ENCODE peak calls at places on chromosomes 1 and 21, in ten cellular contexts. X, U, C, M, G, W, N, B, V and A are unnamed samples.

GRCh38 chr1:3657096-3657475 is 4.8 kb downstream of the TP73 start:
- DNase-seq in M (no peak), V (no peak), X (no peak), W (no peak), U (no peak), C (no peak), N (no peak), B (no peak), G (no peak), A (peak; percentile 56)

GRCh38 chr1:47232187-47232874 is at the start of gene TAL1:
- DNase-seq in C (peak; percentile 93), M (peak; percentile 66), W (no peak), G (no peak), B (no peak), U (no peak), X (no peak), V (no peak), N (peak; percentile 70), A (no peak)

GRCh38 chr1:29346573-29346972 is 110.3 kb downstream of the PTPRU start:
- DNase-seq in C (no peak), B (no peak), X (no peak), U (no peak), M (no peak), V (no peak), W (no peak), N (no peak), G (no peak), A (peak; percentile 53)

GRCh38 chr21:45406801-45407628 is 2.0 kb downstream of the COL18A1 start:
- DNase-seq in N (no peak), V (no peak), X (no peak), M (peak; percentile 81), W (no peak), C (no peak), B (no peak), G (peak; percentile 51), U (no peak), A (peak; percentile 68)

GRCh38 chr1:13871916-13872315 is 171.9 kb downstream of the PRDM2 start:
- DNase-seq in W (no peak), C (no peak), B (no peak), V (no peak), G (no peak), U (no peak), M (no peak), X (no peak), N (no peak), A (no peak)

GRCh38 chr1:156513189-156513588 is 12.6 kb upstream of the MEF2D start:
- DNase-seq in B (no peak), C (no peak), V (no peak), N (no peak), W (no peak), M (no peak), U (peak; percentile 16), X (no peak), G (no peak), A (peak; percentile 80)

GRCh38 chr1:29317063-29317915 is 81.0 kb downstream of the PTPRU start:
- DNase-seq in B (no peak), V (no peak), C (no peak), U (no peak), G (no peak), N (no peak), M (no peak), W (no peak), X (no peak), A (no peak)

GRCh38 chr1:87435484-87435883 is 106.8 kb downstream of the LMO4 start:
- DNase-seq in B (no peak), X (no peak), C (peak; percentile 65), G (no peak), U (no peak), M (no peak), V (peak; percentile 36), W (no peak), N (no peak), A (no peak)

GRCh38 chr1:55214903-55215193 is 316 bp downstream of the USP24 start:
- DNase-seq in B (no peak), N (peak; percentile 85), M (peak; percentile 75), U (peak; percentile 19), V (no peak), X (peak; percentile 27), W (no peak), C (no peak), G (no peak), A (peak; percentile 64)

GRCh38 chr1:191483997-191484396 is 674.3 kb upstream of the RGS18 start:
- DNase-seq in B (no peak), C (no peak), W (no peak), V (no peak), N (no peak), M (no peak), G (no peak), X (no peak), U (no peak), A (no peak)

GRCh38 chr1:166730299-166730888 is 108.9 kb upstream of the POGK start:
- DNase-seq in G (no peak), B (no peak), V (no peak), M (no peak), N (no peak), W (no peak), C (peak; percentile 31), U (no peak), X (no peak), A (no peak)

GRCh38 chr1:223732993-223733798 is 20.9 kb downstream of the CAPN2 start:
- DNase-seq in G (peak; percentile 23), N (no peak), V (no peak), X (peak; percentile 64), U (no peak), C (no peak), W (no peak), B (no peak), M (no peak), A (no peak)

GRCh38 chr1:111441573-111442192 is 7.4 kb downstream of the WDR77 start:
- DNase-seq in B (no peak), M (peak; percentile 78), W (peak; percentile 68), N (peak; percentile 33), U (peak; percentile 26), X (peak; percentile 50), C (peak; percentile 47), V (no peak), G (peak; percentile 46), A (no peak)

GRCh38 chr1:167815650-167816049 is 93.9 kb downstream of the MPZL1 start:
- DNase-seq in X (no peak), N (no peak), V (no peak), M (no peak), C (no peak), B (no peak), W (no peak), U (no peak), G (no peak), A (no peak)
- TF ChIP-seq EP300 in X (no peak), N (no peak), V (no peak), M (no peak), C (no peak), B (no peak), W (no peak), U (no peak), G (no peak), A (no peak)

GRCh38 chr1:19957779-19958178 is 21.6 kb downstream of the PLA2G2A start:
- DNase-seq in N (no peak), G (peak; percentile 30), M (no peak), U (no peak), W (no peak), X (no peak), B (no peak), V (no peak), C (no peak), A (no peak)
- TF ChIP-seq CTCF in N (no peak), G (peak; percentile 40), M (peak; percentile 50), U (no peak), W (no peak), X (no peak), B (no peak), V (no peak), C (no peak), A (no peak)

DNA sequence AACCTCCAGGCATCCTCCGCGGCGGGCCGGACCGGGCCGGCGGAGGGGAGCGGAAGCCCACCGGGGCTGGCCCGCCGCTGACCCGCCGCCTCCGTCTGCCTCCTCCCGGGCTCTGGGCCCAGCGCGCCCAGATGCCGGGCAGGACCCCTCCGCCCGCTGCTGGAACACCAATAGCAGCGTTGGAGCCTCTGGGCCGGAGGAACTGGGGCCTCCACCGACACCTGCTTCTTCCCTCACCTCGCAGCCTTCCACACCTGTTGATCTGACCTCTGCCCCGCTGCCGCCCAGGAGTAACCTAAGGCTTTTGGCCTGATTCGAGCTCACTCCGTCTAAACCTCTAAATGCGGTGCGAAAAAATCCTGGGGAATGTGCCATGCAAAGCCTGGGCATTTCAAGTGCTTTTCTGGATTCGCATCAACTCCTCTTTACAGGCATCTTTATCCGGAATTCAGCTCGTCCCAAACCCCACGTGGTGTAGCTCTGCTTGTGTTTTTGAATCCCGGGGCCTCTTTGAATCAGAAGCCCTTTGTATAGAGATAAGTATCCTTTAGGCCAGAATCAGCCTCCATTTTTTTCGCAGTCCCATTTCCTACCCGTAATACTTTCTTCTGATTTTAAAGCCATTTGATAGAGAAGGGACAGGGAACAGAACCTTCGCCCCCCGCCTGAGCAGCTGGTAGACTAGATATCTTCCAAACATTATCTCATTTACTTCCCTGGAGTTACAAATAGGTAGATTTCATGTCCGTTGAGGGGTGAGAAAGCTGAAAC is 680 bp upstream of the CNN3 start:
- DNase-seq in X (no peak), C (no peak), N (peak; percentile 26), G (peak; percentile 59), U (peak; percentile 63), V (no peak), W (no peak), M (no peak), B (no peak), A (no peak)
- TF ChIP-seq POLR2AphosphoS5 in X (no peak), C (no peak), N (no peak), G (no peak), U (no peak), V (no peak), W (no peak), M (peak; percentile 58), B (no peak), A (no peak)

DNA sequence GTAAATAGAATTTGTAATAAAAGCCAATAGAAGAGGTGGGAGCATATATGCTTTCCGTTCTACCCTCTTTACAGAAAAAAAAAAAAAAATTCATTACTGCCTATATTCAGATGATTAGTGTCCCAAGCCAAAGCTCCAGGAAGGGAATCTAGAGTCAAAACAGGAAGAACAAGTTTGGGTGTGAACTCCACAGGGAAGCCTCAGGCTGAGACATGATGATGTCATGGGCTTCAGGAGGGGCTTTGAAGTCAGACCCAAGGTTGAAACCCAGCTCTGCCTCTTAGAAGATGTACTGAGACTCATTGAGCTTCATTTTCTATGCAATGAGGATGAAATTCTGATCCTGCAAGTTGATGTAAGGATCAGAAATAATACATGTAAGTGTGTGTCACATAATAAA is 250.0 kb upstream of the ADGRL2 start:
- DNase-seq in M (no peak), C (no peak), B (no peak), V (no peak), N (no peak), U (no peak), G (no peak), W (no peak), X (no peak), A (no peak)
- TF ChIP-seq EP300 in M (no peak), C (no peak), B (no peak), V (no peak), N (no peak), U (no peak), G (no peak), W (no peak), X (no peak), A (no peak)